ENCODE peak calls at places on chromosomes 13 and 19, in seven cellular contexts. B, Z, D, F, S, I and Q are unnamed samples.
A peak's percentile ranks its signal among the peaks of the same experiment; 100 is the strongest.

GRCh38 chr13:110390572-110390971 is 83.5 kb downstream of the COL4A2 start:
- DNase-seq in B (no peak), D (no peak), I (no peak), F (no peak), S (no peak), Z (no peak), Q (no peak)

GRCh38 chr13:93318538-93318937 is 91.9 kb downstream of the GPC6 start:
- DNase-seq in I (no peak), B (peak; percentile 9), Z (no peak), S (no peak), D (no peak), F (no peak), Q (no peak)

GRCh38 chr19:926595-927043 is 784 bp downstream of the ARID3A start:
- DNase-seq in B (peak; percentile 54), I (no peak), D (no peak), Z (peak; percentile 81), S (no peak), F (peak; percentile 60), Q (no peak)

GRCh38 chr19:21593934-21594844 is 88.8 kb downstream of the ZNF429 start:
- DNase-seq in S (no peak), I (no peak), Z (no peak), F (peak; percentile 32), D (peak; percentile 51), B (no peak), Q (no peak)

GRCh38 chr19:12880551-12881171 is 588 bp downstream of the DNASE2 start:
- DNase-seq in B (peak; percentile 61), Z (peak; percentile 46), F (peak; percentile 35), D (peak; percentile 48), S (no peak), I (no peak), Q (peak; percentile 41)

GRCh38 chr13:40187324-40187795 is 479.1 kb downstream of the FOXO1 start:
- DNase-seq in B (no peak), F (no peak), I (peak; percentile 53), D (no peak), Z (no peak), S (no peak), Q (no peak)

GRCh38 chr13:45055198-45055901 is 65.0 kb upstream of the GTF2F2 start:
- DNase-seq in D (no peak), I (no peak), B (no peak), F (no peak), S (no peak), Z (peak; percentile 50), Q (no peak)

GRCh38 chr19:54158812-54159351 is 639 bp downstream of the LENG1 start:
- DNase-seq in F (no peak), D (no peak), Z (peak; percentile 58), B (peak; percentile 8), I (no peak), S (no peak), Q (no peak)

GRCh38 chr13:114130708-114131580 is 1.5 kb downstream of the RASA3 start:
- DNase-seq in I (peak; percentile 62), S (no peak), D (peak; percentile 51), F (peak; percentile 65), B (peak; percentile 57), Z (peak; percentile 80), Q (no peak)

GRCh38 chr13:44840131-44840530 is 149.1 kb downstream of the NUFIP1 start:
- DNase-seq in Z (no peak), D (no peak), I (no peak), B (no peak), S (no peak), F (no peak), Q (no peak)

GRCh38 chr19:35009424-35010415 is 9.6 kb downstream of the GRAMD1A start:
- DNase-seq in B (no peak), S (no peak), I (no peak), F (no peak), Z (no peak), D (no peak), Q (no peak)

GRCh38 chr19:35670686-35671085 is 4.4 kb downstream of the UPK1A start:
- DNase-seq in B (no peak), S (no peak), I (no peak), F (no peak), Z (no peak), D (no peak), Q (no peak)

GRCh38 chr13:77476456-77476855 is 59.0 kb upstream of the SCEL start:
- DNase-seq in I (no peak), D (no peak), B (no peak), F (no peak), S (no peak), Z (no peak), Q (no peak)

GRCh38 chr13:99255241-99255640 is 2.9 kb downstream of the GPR18 start:
- DNase-seq in B (no peak), S (no peak), F (no peak), I (no peak), Z (no peak), D (no peak), Q (no peak)

GRCh38 chr13:52846567-52847321 is 1.7 kb downstream of the PCDH8 start:
- DNase-seq in D (peak; percentile 52), B (peak; percentile 90), S (no peak), I (no peak), Z (no peak), F (peak; percentile 24), Q (peak; percentile 83)
- TF ChIP-seq CTCF in D (peak; percentile 11), B (peak; percentile 52), S (peak; percentile 40), I (no peak), Z (no peak), F (peak; percentile 14), Q (peak; percentile 35)

DNA sequence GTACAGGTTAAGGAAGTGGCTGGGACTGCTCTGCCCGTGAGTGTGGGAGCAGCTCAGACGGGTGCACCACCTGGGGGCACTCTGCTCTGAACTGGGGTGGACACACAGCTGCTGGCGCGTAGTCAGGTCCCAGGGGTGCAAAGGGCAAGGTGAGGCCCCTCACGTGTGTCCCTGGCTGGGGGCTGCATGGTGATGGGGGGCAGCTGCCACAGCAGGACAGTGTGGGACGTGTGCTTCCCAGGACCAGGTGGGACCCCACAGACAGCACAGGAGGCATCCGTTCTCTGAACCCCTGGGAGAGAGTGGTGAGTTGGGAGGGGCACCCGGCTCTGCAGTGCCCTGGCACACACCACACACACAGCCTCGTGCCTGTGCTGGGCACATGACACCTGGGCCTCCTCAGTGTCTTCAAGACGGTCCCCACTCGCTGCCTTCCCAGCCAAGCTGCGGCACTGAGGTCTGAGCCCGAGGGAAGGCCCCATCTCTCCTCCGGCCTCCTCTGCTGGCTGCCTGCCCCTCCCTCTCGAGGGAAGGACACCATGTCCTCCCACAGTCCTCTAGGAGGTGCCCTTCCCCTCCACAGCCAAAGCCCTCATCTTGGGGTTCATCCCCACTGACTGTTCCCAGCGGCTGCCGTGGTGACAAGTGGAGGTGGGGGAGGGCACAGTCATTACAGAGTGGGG is 24.7 kb downstream of the CILP2 start:
- DNase-seq in Z (no peak), F (no peak), B (no peak), I (no peak), D (no peak), S (no peak), Q (no peak)
- TF ChIP-seq CTCF in Z (no peak), F (no peak), B (no peak), I (peak; percentile 22), D (no peak), S (peak; percentile 8), Q (no peak)

GRCh38 chr19:23542562-23542961 is 144.4 kb downstream of the ZNF675 start:
- DNase-seq in F (no peak), B (no peak), D (no peak), S (no peak), I (no peak), Z (no peak), Q (no peak)

GRCh38 chr19:23543351-23543750 is 143.7 kb downstream of the ZNF675 start:
- DNase-seq in S (no peak), I (no peak), B (no peak), F (no peak), D (no peak), Z (no peak), Q (no peak)

GRCh38 chr19:23541991-23542390 is 145.0 kb downstream of the ZNF675 start:
- DNase-seq in I (no peak), D (no peak), F (no peak), S (no peak), Z (no peak), B (no peak), Q (no peak)

DNA sequence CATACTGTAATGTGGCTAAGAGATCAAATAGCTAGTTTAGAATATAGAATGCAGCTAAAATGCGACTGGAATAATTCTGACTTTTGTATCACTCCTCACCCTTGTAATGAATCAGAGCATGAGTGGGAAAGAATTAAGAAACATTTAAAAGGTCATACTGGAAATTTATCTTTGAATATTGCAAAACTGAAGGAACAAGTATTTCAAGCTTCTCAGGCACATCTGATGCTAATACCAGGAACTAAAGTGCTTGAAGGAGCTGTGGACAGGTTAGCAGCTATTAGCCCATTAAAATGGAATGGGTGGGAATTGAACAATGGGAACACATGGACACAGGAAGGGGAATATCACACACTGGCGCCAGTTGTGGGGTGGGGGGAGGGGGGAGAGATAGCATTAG is 144.2 kb upstream of the ZNF91 start:
- DNase-seq in Z (no peak), B (no peak), F (no peak), I (no peak), D (no peak), S (no peak), Q (no peak)
- TF ChIP-seq CTCF in Z (no peak), B (no peak), F (no peak), I (no peak), D (no peak), S (no peak), Q (no peak)

GRCh38 chr13:21060063-21060826 is 1.1 kb downstream of the LATS2 start:
- DNase-seq in B (peak; percentile 64), F (peak; percentile 49), Z (no peak), D (peak; percentile 49), S (no peak), I (no peak), Q (peak; percentile 51)

GRCh38 chr13:21060827-21061076 is 634 bp downstream of the LATS2 start:
- DNase-seq in Z (no peak), D (no peak), S (no peak), F (no peak), I (no peak), B (no peak), Q (no peak)

GRCh38 chr13:21063031-21063430 is 1.6 kb upstream of the LATS2 start:
- DNase-seq in Z (no peak), F (no peak), I (no peak), S (no peak), D (no peak), B (no peak), Q (no peak)

GRCh38 chr13:21058361-21058760 is 3.0 kb downstream of the LATS2 start:
- DNase-seq in D (no peak), Z (no peak), F (no peak), B (no peak), I (no peak), S (no peak), Q (no peak)

DNA sequence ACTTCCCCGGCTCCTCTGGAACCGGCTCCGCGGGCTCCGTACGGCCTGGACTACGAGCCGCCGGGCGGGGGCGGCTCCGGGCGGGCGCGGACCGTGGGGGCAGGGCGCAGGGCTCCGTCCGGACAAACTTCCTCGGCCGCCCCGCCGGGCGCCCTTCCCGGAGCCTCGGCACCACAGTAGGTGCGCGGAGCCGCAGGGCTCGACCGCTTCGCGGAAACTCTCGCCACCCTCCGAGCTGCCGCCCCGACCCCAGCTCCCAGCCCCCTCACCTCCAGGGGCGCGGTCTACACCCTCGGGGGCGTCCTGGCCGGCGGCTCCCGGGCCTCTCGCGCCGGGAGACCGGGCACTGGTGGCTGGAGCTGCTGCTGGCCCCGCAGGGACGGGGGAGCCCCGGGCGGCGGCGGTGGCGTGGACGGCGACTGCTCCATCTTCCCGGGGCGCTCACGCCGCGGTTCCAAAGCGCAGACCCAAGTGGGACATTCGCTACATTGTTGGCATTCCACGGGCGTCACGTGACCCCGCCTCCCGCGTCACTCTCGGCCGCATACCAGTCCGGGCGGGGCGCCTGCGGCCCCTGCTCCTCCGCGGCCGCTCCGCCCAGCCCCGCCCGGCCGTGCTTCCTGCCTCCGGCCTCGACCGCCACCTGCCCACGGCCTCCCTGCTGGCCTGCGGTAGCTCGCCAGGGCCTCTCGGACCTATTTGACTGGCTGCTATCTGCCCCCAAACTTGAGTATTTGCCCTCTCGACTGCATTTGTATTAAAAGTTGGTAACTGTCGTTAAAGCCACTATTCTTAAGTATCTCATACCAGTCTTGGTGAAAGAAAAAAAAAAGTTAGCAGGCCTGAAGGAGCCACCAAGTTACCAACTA is at the start of gene LATS2:
- DNase-seq in D (peak; percentile 95), F (peak; percentile 97), B (peak; percentile 98), Z (peak; percentile 91), I (peak; percentile 53), S (no peak), Q (peak; percentile 97)
- TF ChIP-seq CTCF in D (no peak), F (peak; percentile 34), B (peak; percentile 29), Z (no peak), I (no peak), S (no peak), Q (peak; percentile 18)